ENCODE peak calls at places on chromosomes 2 and 18, in seven cellular contexts. One of them, this sample, is unnamed.

GRCh38 chr2:61144697-61145268 is 17.2 kb upstream of the C2orf74 start:
- DNase-seq in HT1080: peak; percentile 96
- DNase-seq in C1 segment of cervical spinal cord: peak; percentile 88
- DNase-seq in hepatic stellate cell: peak; percentile 99
- DNase-seq in aorta: peak; percentile 98
- DNase-seq in H9: peak; percentile 97
- DNase-seq in Caki2: peak; percentile 96
- DNase-seq in this sample: peak; percentile 99

GRCh38 chr2:191167766-191168165 is 17.0 kb upstream of the STAT4 start:
- DNase-seq in HT1080: peak; percentile 12
- DNase-seq in C1 segment of cervical spinal cord: no peak
- DNase-seq in hepatic stellate cell: no peak
- DNase-seq in aorta: no peak
- DNase-seq in H9: no peak
- DNase-seq in Caki2: no peak
- DNase-seq in this sample: no peak

GRCh38 chr2:173199303-173199702 is 123.7 kb downstream of the MAP3K20 start:
- DNase-seq in HT1080: no peak
- DNase-seq in C1 segment of cervical spinal cord: no peak
- DNase-seq in hepatic stellate cell: no peak
- DNase-seq in aorta: no peak
- DNase-seq in H9: no peak
- DNase-seq in Caki2: no peak
- DNase-seq in this sample: no peak

GRCh38 chr2:3154146-3154545 is 223.5 kb downstream of the EIPR1 start:
- DNase-seq in HT1080: no peak
- DNase-seq in C1 segment of cervical spinal cord: no peak
- DNase-seq in hepatic stellate cell: no peak
- DNase-seq in aorta: no peak
- DNase-seq in H9: no peak
- DNase-seq in Caki2: no peak
- DNase-seq in this sample: no peak

GRCh38 chr2:5693288-5694015 is 1.3 kb downstream of the SOX11 start:
- DNase-seq in HT1080: no peak
- DNase-seq in C1 segment of cervical spinal cord: no peak
- DNase-seq in hepatic stellate cell: no peak
- DNase-seq in aorta: no peak
- DNase-seq in H9: peak; percentile 49
- DNase-seq in Caki2: no peak
- DNase-seq in this sample: no peak

GRCh38 chr2:98959759-98960507 is 23.9 kb upstream of the CRACDL start:
- DNase-seq in HT1080: no peak
- DNase-seq in C1 segment of cervical spinal cord: no peak
- DNase-seq in hepatic stellate cell: no peak
- DNase-seq in aorta: no peak
- DNase-seq in H9: no peak
- DNase-seq in Caki2: no peak
- DNase-seq in this sample: no peak

GRCh38 chr2:216057688-216058193 is 23.9 kb downstream of the PECR start:
- DNase-seq in HT1080: no peak
- DNase-seq in C1 segment of cervical spinal cord: no peak
- DNase-seq in hepatic stellate cell: peak; percentile 48
- DNase-seq in aorta: no peak
- DNase-seq in H9: no peak
- DNase-seq in Caki2: peak; percentile 99
- DNase-seq in this sample: peak; percentile 100

GRCh38 chr2:234447189-234447588 is 49.7 kb downstream of the ARL4C start:
- DNase-seq in HT1080: no peak
- DNase-seq in C1 segment of cervical spinal cord: no peak
- DNase-seq in hepatic stellate cell: no peak
- DNase-seq in aorta: no peak
- DNase-seq in H9: no peak
- DNase-seq in Caki2: no peak
- DNase-seq in this sample: no peak

GRCh38 chr2:102514061-102514785 is 41.2 kb downstream of the SLC9A4 start:
- DNase-seq in HT1080: peak; percentile 90
- DNase-seq in C1 segment of cervical spinal cord: no peak
- DNase-seq in hepatic stellate cell: peak; percentile 22
- DNase-seq in aorta: no peak
- DNase-seq in H9: no peak
- DNase-seq in Caki2: peak; percentile 70
- DNase-seq in this sample: peak; percentile 91

GRCh38 chr2:133574620-133575019 is 6.4 kb upstream of the NCKAP5 start:
- DNase-seq in HT1080: peak; percentile 25
- DNase-seq in C1 segment of cervical spinal cord: no peak
- DNase-seq in hepatic stellate cell: no peak
- DNase-seq in aorta: no peak
- DNase-seq in H9: no peak
- DNase-seq in Caki2: no peak
- DNase-seq in this sample: no peak

GRCh38 chr2:62568074-62568473 is 62.1 kb upstream of the TMEM17 start:
- DNase-seq in HT1080: no peak
- DNase-seq in C1 segment of cervical spinal cord: no peak
- DNase-seq in hepatic stellate cell: no peak
- DNase-seq in aorta: no peak
- DNase-seq in H9: no peak
- DNase-seq in Caki2: no peak
- DNase-seq in this sample: no peak

GRCh38 chr2:142722086-142722485 is 155.4 kb upstream of the KYNU start:
- DNase-seq in HT1080: no peak
- DNase-seq in C1 segment of cervical spinal cord: no peak
- DNase-seq in hepatic stellate cell: no peak
- DNase-seq in aorta: no peak
- DNase-seq in H9: no peak
- DNase-seq in Caki2: no peak
- DNase-seq in this sample: no peak

GRCh38 chr2:237509905-237510304 is 22.9 kb downstream of the MLPH start:
- DNase-seq in HT1080: no peak
- DNase-seq in C1 segment of cervical spinal cord: no peak
- DNase-seq in hepatic stellate cell: no peak
- DNase-seq in aorta: no peak
- DNase-seq in H9: no peak
- DNase-seq in Caki2: no peak
- DNase-seq in this sample: no peak

GRCh38 chr2:168529054-168529833 is 73.2 kb downstream of the CERS6 start:
- DNase-seq in HT1080: no peak
- DNase-seq in C1 segment of cervical spinal cord: no peak
- DNase-seq in hepatic stellate cell: no peak
- DNase-seq in aorta: no peak
- DNase-seq in H9: no peak
- DNase-seq in Caki2: no peak
- DNase-seq in this sample: no peak

GRCh38 chr2:110807520-110807919 is 75.1 kb downstream of the ACOXL start:
- DNase-seq in HT1080: no peak
- DNase-seq in C1 segment of cervical spinal cord: no peak
- DNase-seq in hepatic stellate cell: no peak
- DNase-seq in aorta: no peak
- DNase-seq in H9: no peak
- DNase-seq in Caki2: no peak
- DNase-seq in this sample: no peak

GRCh38 chr2:120729410-120730052 is 6.1 kb upstream of the GLI2 start:
- DNase-seq in HT1080: peak; percentile 80
- DNase-seq in C1 segment of cervical spinal cord: no peak
- DNase-seq in hepatic stellate cell: peak; percentile 69
- DNase-seq in aorta: no peak
- DNase-seq in H9: peak; percentile 17
- DNase-seq in Caki2: peak; percentile 68
- DNase-seq in this sample: peak; percentile 92

GRCh38 chr18:31267823-31268481 is 50.0 kb upstream of the DSG1 start:
- DNase-seq in HT1080: no peak
- DNase-seq in C1 segment of cervical spinal cord: no peak
- DNase-seq in hepatic stellate cell: no peak
- DNase-seq in aorta: no peak
- DNase-seq in H9: no peak
- DNase-seq in Caki2: no peak
- DNase-seq in this sample: peak; percentile 20

GRCh38 chr2:221716434-221717303 is 144.6 kb upstream of the EPHA4 start:
- DNase-seq in HT1080: peak; percentile 71
- DNase-seq in C1 segment of cervical spinal cord: no peak
- DNase-seq in hepatic stellate cell: no peak
- DNase-seq in aorta: no peak
- DNase-seq in H9: no peak
- DNase-seq in Caki2: peak; percentile 43
- DNase-seq in this sample: peak; percentile 72

GRCh38 chr2:36287363-36288275 is 68.0 kb upstream of the CRIM1 start:
- DNase-seq in HT1080: peak; percentile 21
- DNase-seq in C1 segment of cervical spinal cord: no peak
- DNase-seq in hepatic stellate cell: no peak
- DNase-seq in aorta: no peak
- DNase-seq in H9: no peak
- DNase-seq in Caki2: no peak
- DNase-seq in this sample: no peak

GRCh38 chr2:132669854-132670103 is 226 bp downstream of the LYPD1 start:
- DNase-seq in HT1080: no peak
- DNase-seq in C1 segment of cervical spinal cord: no peak
- DNase-seq in hepatic stellate cell: no peak
- DNase-seq in aorta: no peak
- DNase-seq in H9: no peak
- DNase-seq in Caki2: no peak
- DNase-seq in this sample: no peak

GRCh38 chr2:31312898-31313297 is 78.9 kb downstream of the EHD3 start:
- DNase-seq in HT1080: peak; percentile 61
- DNase-seq in C1 segment of cervical spinal cord: no peak
- DNase-seq in hepatic stellate cell: no peak
- DNase-seq in aorta: no peak
- DNase-seq in H9: no peak
- DNase-seq in Caki2: peak; percentile 43
- DNase-seq in this sample: no peak

GRCh38 chr2:95379616-95379925 is 22.9 kb upstream of the FAHD2A start:
- DNase-seq in HT1080: no peak
- DNase-seq in C1 segment of cervical spinal cord: no peak
- DNase-seq in hepatic stellate cell: no peak
- DNase-seq in aorta: no peak
- DNase-seq in H9: peak; percentile 42
- DNase-seq in Caki2: no peak
- DNase-seq in this sample: no peak

GRCh38 chr18:79438089-79438488 is 42.4 kb downstream of the NFATC1 start:
- DNase-seq in HT1080: no peak
- DNase-seq in C1 segment of cervical spinal cord: no peak
- DNase-seq in hepatic stellate cell: no peak
- DNase-seq in aorta: no peak
- DNase-seq in H9: no peak
- DNase-seq in Caki2: no peak
- DNase-seq in this sample: no peak

GRCh38 chr2:73250872-73251846 is 17.1 kb downstream of the CCT7 start:
- DNase-seq in HT1080: no peak
- DNase-seq in C1 segment of cervical spinal cord: no peak
- DNase-seq in hepatic stellate cell: no peak
- DNase-seq in aorta: peak; percentile 57
- DNase-seq in H9: no peak
- DNase-seq in Caki2: no peak
- DNase-seq in this sample: no peak

GRCh38 chr18:48454146-48454796 is 45.1 kb upstream of the ZBTB7C start:
- DNase-seq in HT1080: no peak
- DNase-seq in C1 segment of cervical spinal cord: no peak
- DNase-seq in hepatic stellate cell: no peak
- DNase-seq in aorta: no peak
- DNase-seq in H9: no peak
- DNase-seq in Caki2: no peak
- DNase-seq in this sample: peak; percentile 28

GRCh38 chr18:47150824-47151366 is 595 bp upstream of the HDHD2 start:
- DNase-seq in HT1080: no peak
- DNase-seq in C1 segment of cervical spinal cord: peak; percentile 38
- DNase-seq in hepatic stellate cell: peak; percentile 5
- DNase-seq in aorta: no peak
- DNase-seq in H9: no peak
- DNase-seq in Caki2: no peak
- DNase-seq in this sample: no peak